ENCODE peak calls at places on chromosomes 5 and 9, in seven cellular contexts. B, U, W, P, X, E and V are unnamed samples. For H3K4me1, the result is how much of the 10 kb centered on the place peaks cover.

GRCh38 chr5:112372543-112372942 is 46.5 kb downstream of the EPB41L4A start:
- DNase-seq in B (no peak), U (no peak), W (no peak), P (no peak), X (no peak), E (no peak), V (no peak)

GRCh38 chr9:35651964-35652828 is 1.5 kb upstream of the SIT1 start:
- DNase-seq in B (no peak), U (no peak), W (no peak), P (no peak), X (no peak), E (no peak), V (no peak)

GRCh38 chr9:113541019-113541900 is 77.7 kb downstream of the RGS3 start:
- DNase-seq in B (peak), U (no peak), W (no peak), P (no peak), X (peak), E (peak), V (peak)

GRCh38 chr5:61933787-61934626 is 372.0 kb upstream of the KIF2A start:
- DNase-seq in B (peak), U (peak), W (no peak), P (no peak), X (peak), E (peak), V (peak)

GRCh38 chr5:51201708-51202107 is 181.5 kb upstream of the ISL1 start:
- DNase-seq in B (no peak), U (no peak), W (no peak), P (no peak), X (no peak), E (no peak), V (no peak)

GRCh38 chr9:108780949-108781734 is 74.6 kb downstream of the ACTL7B start:
- DNase-seq in B (no peak), U (no peak), W (no peak), P (no peak), X (no peak), E (no peak), V (no peak)

GRCh38 chr5:151755383-151755782 is 3.0 kb downstream of the ATOX1 start:
- DNase-seq in B (no peak), U (no peak), W (no peak), P (no peak), X (no peak), E (no peak), V (no peak)

GRCh38 chr5:176608142-176608705 is 1.7 kb downstream of the GPRIN1 start:
- DNase-seq in B (no peak), U (no peak), W (no peak), P (no peak), X (no peak), E (no peak), V (no peak)

GRCh38 chr5:38540348-38540747 is 16.1 kb downstream of the LIFR start:
- DNase-seq in B (no peak), U (no peak), W (no peak), P (no peak), X (no peak), E (peak), V (no peak)

GRCh38 chr9:129954868-129955550 is 88.0 kb downstream of the FNBP1 start:
- DNase-seq in B (no peak), U (no peak), W (no peak), P (no peak), X (peak), E (no peak), V (peak)

GRCh38 chr9:35859995-35860348 is 10.2 kb downstream of the OR13J1 start:
- DNase-seq in B (no peak), U (no peak), W (no peak), P (no peak), X (no peak), E (no peak), V (no peak)

GRCh38 chr5:109141499-109142200 is 268.1 kb downstream of the PJA2 start:
- DNase-seq in B (no peak), U (no peak), W (no peak), P (no peak), X (peak), E (no peak), V (no peak)

GRCh38 chr9:127867356-127868277 is 9.9 kb downstream of the AK1 start:
- DNase-seq in B (no peak), U (no peak), W (no peak), P (no peak), X (no peak), E (no peak), V (no peak)

GRCh38 chr5:4868140-4868735 is 271.9 kb upstream of the ADAMTS16 start:
- DNase-seq in B (peak), U (peak), W (no peak), P (no peak), X (peak), E (peak), V (peak)

GRCh38 chr9:114448706-114449105 is 56.6 kb downstream of the WHRN start:
- DNase-seq in B (no peak), U (no peak), W (no peak), P (no peak), X (peak), E (peak), V (peak)

GRCh38 chr9:127884427-127884911 is 7.0 kb upstream of the AK1 start:
- DNase-seq in B (no peak), U (no peak), W (no peak), P (no peak), X (no peak), E (peak), V (peak)

GRCh38 chr9:122001491-122002201 is 91.5 kb downstream of the TTLL11 start:
- DNase-seq in B (no peak), U (no peak), W (no peak), P (no peak), X (peak), E (no peak), V (peak)

GRCh38 chr9:124108216-124108615 is 96.6 kb downstream of the LHX2 start:
- DNase-seq in B (no peak), U (no peak), W (no peak), P (no peak), X (no peak), E (peak), V (no peak)

GRCh38 chr9:123562844-123563346 is 206.9 kb downstream of the CRB2 start:
- DNase-seq in B (no peak), U (no peak), W (no peak), P (no peak), X (peak), E (no peak), V (no peak)

GRCh38 chr9:129552064-129552463 is 68.8 kb downstream of the C9orf50 start:
- DNase-seq in B (no peak), U (no peak), W (no peak), P (no peak), X (no peak), E (no peak), V (peak)

GRCh38 chr5:149475777-149476176 is 75.5 kb downstream of the CSNK1A1 start:
- DNase-seq in B (no peak), U (no peak), W (no peak), P (no peak), X (peak), E (no peak), V (no peak)

GRCh38 chr9:122125158-122125890 is 32.2 kb upstream of the TTLL11 start:
- DNase-seq in B (peak), U (peak), W (no peak), P (peak), X (peak), E (peak), V (peak)

GRCh38 chr5:153147891-153148623 is 342.4 kb upstream of the GRIA1 start:
- DNase-seq in B (no peak), U (peak), W (no peak), P (no peak), X (peak), E (peak), V (peak)

GRCh38 chr5:69004127-69004526 is 89.7 kb upstream of the SLC30A5 start:
- DNase-seq in B (no peak), U (no peak), W (no peak), P (no peak), X (no peak), E (no peak), V (no peak)

GRCh38 chr5:127785098-127785927 is 82.1 kb downstream of the CCDC192 start:
- DNase-seq in B (no peak), U (no peak), W (no peak), P (peak), X (peak), E (no peak), V (peak)

GRCh38 chr5:81606150-81606549 is 144.7 kb downstream of the SSBP2 start:
- DNase-seq in B (no peak), U (no peak), W (no peak), P (no peak), X (no peak), E (no peak), V (no peak)

DNA sequence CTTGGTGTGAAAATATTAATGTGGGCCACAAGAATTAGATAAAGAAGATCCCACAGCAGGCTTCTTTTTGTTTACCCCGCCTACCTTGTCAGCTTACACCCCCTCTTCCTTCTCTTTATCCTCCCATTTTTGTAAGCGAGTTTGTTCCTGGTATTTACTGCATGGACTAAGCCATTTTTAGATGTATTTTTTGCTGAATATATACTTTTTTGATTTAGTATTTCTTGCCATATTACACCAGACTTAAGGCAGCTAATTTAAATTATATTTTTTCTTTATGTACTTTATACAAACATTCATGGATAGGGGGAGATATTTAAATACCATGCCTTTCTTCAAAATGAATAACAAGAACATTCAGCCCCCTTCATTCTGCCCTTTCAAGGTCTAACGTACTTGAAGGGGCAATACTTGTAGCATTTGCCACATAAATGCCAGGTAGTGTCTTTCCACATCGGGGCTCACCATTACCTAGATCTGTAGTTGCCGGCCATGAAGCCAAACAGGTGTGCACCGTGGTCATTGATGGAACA is 193.2 kb downstream of the CD180 start:
- DNase-seq in B (no peak), U (no peak), W (no peak), P (no peak), X (peak), E (no peak), V (no peak)
- H3K4me1 ChIP-seq in B (under half), U (under half), W (under half), P (under half), X (under half), E (under half), V (under half)

GRCh38 chr5:74975582-74975981 is 76.8 kb downstream of the GCNT4 start:
- DNase-seq in B (no peak), U (no peak), W (no peak), P (no peak), X (no peak), E (no peak), V (no peak)
- H3K27ac ChIP-seq in B (no peak), U (no peak), W (no peak), P (no peak), X (no peak), E (no peak), V (no peak)

GRCh38 chr9:136333486-136333885 is 6.1 kb downstream of the GPSM1 start:
- DNase-seq in B (no peak), U (no peak), W (no peak), P (no peak), X (no peak), E (no peak), V (no peak)

GRCh38 chr9:136334541-136334940 is 7.2 kb downstream of the GPSM1 start:
- DNase-seq in B (no peak), U (no peak), W (no peak), P (no peak), X (no peak), E (no peak), V (no peak)

GRCh38 chr9:136332482-136332983 is 5.2 kb downstream of the GPSM1 start:
- DNase-seq in B (no peak), U (no peak), W (no peak), P (no peak), X (no peak), E (no peak), V (no peak)

GRCh38 chr9:136331556-136332481 is 4.5 kb downstream of the GPSM1 start:
- DNase-seq in B (no peak), U (no peak), W (no peak), P (no peak), X (no peak), E (no peak), V (no peak)

GRCh38 chr9:136333045-136333444 is 5.7 kb downstream of the GPSM1 start:
- DNase-seq in B (no peak), U (no peak), W (no peak), P (no peak), X (no peak), E (no peak), V (no peak)
- H3K4me1 ChIP-seq in B (under half), U (under half), W (under half), P (under half), X (under half), E (under half), V (under half)

DNA sequence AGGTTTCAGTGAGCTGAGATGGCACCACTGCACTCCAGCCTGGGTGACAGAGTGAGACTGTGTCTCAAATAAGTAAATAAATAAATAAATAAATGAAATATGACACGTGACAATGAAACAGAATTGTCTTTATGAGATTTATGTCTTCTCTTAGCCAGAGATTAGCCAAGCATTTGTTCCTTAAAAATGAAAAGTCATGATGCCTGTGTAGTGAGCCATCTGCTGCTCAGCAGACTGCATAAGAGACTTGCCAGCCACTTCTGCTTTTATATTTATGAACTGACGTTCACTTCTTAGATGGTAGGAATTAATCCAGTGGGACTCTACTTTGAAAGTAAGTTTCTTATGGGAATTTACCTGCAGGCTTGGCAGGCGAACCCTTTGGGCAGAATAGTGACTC is 227.4 kb downstream of the NR3C1 start:
- DNase-seq in B (no peak), U (no peak), W (no peak), P (no peak), X (peak), E (no peak), V (no peak)
- H3K27ac ChIP-seq in B (no peak), U (no peak), W (no peak), P (no peak), X (no peak), E (no peak), V (no peak)

DNA sequence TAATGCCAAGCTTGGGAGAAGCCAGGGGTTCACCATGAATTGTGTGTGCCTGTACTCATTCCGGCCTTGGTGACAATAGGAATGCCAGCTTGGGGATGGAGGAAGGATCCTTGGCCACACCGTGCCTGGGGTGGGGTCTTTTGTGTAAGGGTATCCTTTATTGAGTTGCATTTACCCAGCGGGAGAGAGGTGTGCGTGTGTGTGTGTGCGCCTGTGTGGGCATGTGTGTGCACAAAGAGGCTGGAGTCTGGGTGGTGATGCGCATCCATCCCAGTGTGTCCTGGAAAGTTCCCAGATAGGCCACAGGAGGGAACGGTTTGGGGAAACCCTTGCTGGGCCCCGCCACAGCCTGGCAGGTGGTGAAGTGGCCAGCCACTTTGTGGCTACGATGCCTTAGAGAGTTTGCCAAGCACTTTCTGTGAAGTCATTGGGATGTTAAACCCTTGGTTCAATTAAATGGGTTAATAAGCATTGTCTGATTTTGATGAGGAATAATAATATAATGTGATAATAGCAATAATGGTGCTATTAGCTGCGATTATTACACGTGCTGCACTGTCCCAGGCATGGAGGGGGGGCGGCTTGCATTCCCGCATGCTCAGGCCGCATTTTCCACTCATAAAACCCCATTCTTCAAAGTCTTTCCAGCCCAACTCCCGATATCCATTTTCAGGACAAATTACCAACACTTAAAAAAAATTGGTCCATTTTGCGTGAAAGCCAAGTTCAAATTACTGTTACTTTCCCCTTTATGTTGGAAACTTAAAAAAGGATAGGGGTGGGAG is 13.7 kb downstream of the PITX1 start:
- DNase-seq in B (no peak), U (no peak), W (no peak), P (no peak), X (no peak), E (no peak), V (no peak)
- H3K4me1 ChIP-seq in B (under half), U (under half), W (under half), P (under half), X (under half), E (under half), V (under half)

GRCh38 chr5:32315221-32316014 is 2.7 kb upstream of the MTMR12 start:
- DNase-seq in B (no peak), U (no peak), W (no peak), P (no peak), X (no peak), E (no peak), V (no peak)
- H3K27ac ChIP-seq in B (no peak), U (no peak), W (no peak), P (no peak), X (no peak), E (no peak), V (no peak)

GRCh38 chr9:38044706-38045105 is 24.3 kb downstream of the SHB start:
- DNase-seq in B (no peak), U (no peak), W (no peak), P (no peak), X (no peak), E (no peak), V (no peak)
- H3K4me1 ChIP-seq in B (half or more), U (half or more), W (half or more), P (under half), X (under half), E (under half), V (under half)

GRCh38 chr5:16048132-16048531 is 131.5 kb downstream of the MARCHF11 start:
- DNase-seq in B (no peak), U (no peak), W (no peak), P (no peak), X (no peak), E (no peak), V (no peak)

GRCh38 chr5:16043349-16043748 is 136.2 kb downstream of the MARCHF11 start:
- DNase-seq in B (no peak), U (no peak), W (no peak), P (no peak), X (no peak), E (no peak), V (no peak)
- H3K27ac ChIP-seq in B (no peak), U (no peak), W (no peak), P (no peak), X (no peak), E (no peak), V (no peak)